ENCODE peak calls at places on chromosomes 7 and 10, in seven cellular contexts. J, M, Y, S, B, K and G are unnamed samples. For H4K20me1, the result is how much of the 10 kb centered on the place peaks cover.

GRCh38 chr10:110490640-110491039 is 7.1 kb upstream of the DUSP5 start:
- DNase-seq in J (no peak), M (no peak), Y (no peak), S (no peak), B (no peak), K (no peak), G (no peak)

GRCh38 chr7:6162331-6162620 is 110.1 kb downstream of the CYTH3 start:
- DNase-seq in J (no peak), M (no peak), Y (no peak), S (no peak), B (no peak), K (no peak), G (peak)

GRCh38 chr7:14196555-14196954 is 207.1 kb upstream of the ETV1 start:
- DNase-seq in J (no peak), M (peak), Y (no peak), S (no peak), B (peak), K (no peak), G (no peak)

GRCh38 chr10:102565793-102566192 is 62.0 kb downstream of the SUFU start:
- DNase-seq in J (no peak), M (no peak), Y (no peak), S (no peak), B (no peak), K (no peak), G (no peak)

GRCh38 chr10:55311823-55312431 is 510.9 kb upstream of the PCDH15 start:
- DNase-seq in J (no peak), M (peak), Y (no peak), S (no peak), B (no peak), K (no peak), G (peak)

GRCh38 chr10:48547061-48547895 is 57.6 kb downstream of the ARHGAP22 start:
- DNase-seq in J (no peak), M (no peak), Y (no peak), S (no peak), B (no peak), K (no peak), G (no peak)

GRCh38 chr10:88545359-88545758 is 37.8 kb downstream of the RNLS start:
- DNase-seq in J (no peak), M (no peak), Y (no peak), S (no peak), B (no peak), K (no peak), G (no peak)

GRCh38 chr7:1829111-1829510 is 159.0 kb downstream of the ELFN1 start:
- DNase-seq in J (no peak), M (no peak), Y (no peak), S (no peak), B (no peak), K (no peak), G (no peak)

GRCh38 chr7:353746-354325 is 63.9 kb downstream of the FOXL3 start:
- DNase-seq in J (no peak), M (no peak), Y (no peak), S (no peak), B (no peak), K (no peak), G (no peak)

GRCh38 chr7:69738396-69738889 is 140.2 kb downstream of the AUTS2 start:
- DNase-seq in J (no peak), M (no peak), Y (peak), S (peak), B (no peak), K (no peak), G (no peak)

GRCh38 chr7:329691-330281 is 39.8 kb downstream of the FOXL3 start:
- DNase-seq in J (no peak), M (no peak), Y (peak), S (no peak), B (no peak), K (no peak), G (no peak)

GRCh38 chr7:23490357-23491131 is 20.3 kb upstream of the IGF2BP3 start:
- DNase-seq in J (no peak), M (peak), Y (no peak), S (peak), B (no peak), K (no peak), G (peak)

GRCh38 chr10:30857803-30858202 is 173.9 kb downstream of the ZNF438 start:
- DNase-seq in J (no peak), M (peak), Y (peak), S (peak), B (peak), K (no peak), G (no peak)

GRCh38 chr10:35336921-35337741 is 822 bp downstream of the CCNY start:
- DNase-seq in J (peak), M (peak), Y (peak), S (no peak), B (no peak), K (no peak), G (peak)

GRCh38 chr10:5589071-5589962 is 64.6 kb downstream of the CALML3 start:
- DNase-seq in J (peak), M (no peak), Y (no peak), S (no peak), B (no peak), K (no peak), G (no peak)

GRCh38 chr10:10967502-10967901 is 50.2 kb upstream of the CELF2 start:
- DNase-seq in J (no peak), M (no peak), Y (no peak), S (no peak), B (no peak), K (no peak), G (no peak)

GRCh38 chr7:130960208-130960988 is 226.4 kb upstream of the KLF14 start:
- DNase-seq in J (peak), M (peak), Y (peak), S (peak), B (peak), K (peak), G (no peak)

GRCh38 chr10:119567978-119568377 is 25.5 kb upstream of the RGS10 start:
- DNase-seq in J (no peak), M (no peak), Y (no peak), S (no peak), B (no peak), K (no peak), G (no peak)

GRCh38 chr7:34928052-34928451 is 109.2 kb downstream of the DPY19L1 start:
- DNase-seq in J (peak), M (peak), Y (peak), S (peak), B (no peak), K (peak), G (peak)

GRCh38 chr7:132618956-132619305 is 42.7 kb upstream of the PLXNA4 start:
- DNase-seq in J (no peak), M (peak), Y (no peak), S (no peak), B (peak), K (no peak), G (no peak)

DNA sequence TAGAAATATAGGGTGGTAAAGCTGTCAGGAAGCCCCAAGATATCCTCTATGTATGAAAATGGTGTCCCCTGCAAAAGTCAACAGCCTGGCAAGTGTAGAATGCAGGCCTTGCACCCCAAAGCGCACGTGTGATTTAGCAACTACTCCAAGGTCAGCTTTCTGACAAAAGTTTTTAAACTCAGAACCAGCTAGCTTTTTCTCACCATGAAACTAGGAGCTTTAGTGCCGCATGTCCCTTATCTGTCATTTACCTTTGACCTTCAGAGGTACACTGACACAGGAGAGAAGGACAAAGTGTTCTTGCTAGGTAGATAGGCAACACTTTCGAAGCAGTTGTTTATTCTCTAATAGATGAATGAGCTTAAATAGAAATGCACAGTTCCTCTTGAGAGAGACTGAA is 70.9 kb downstream of the RBM33 start:
- DNase-seq in J (no peak), M (no peak), Y (no peak), S (no peak), B (no peak), K (no peak), G (no peak)
- H4K20me1 ChIP-seq in J (half or more), M (under half), Y (under half), S (under half), B (under half), K (under half), G (under half)

GRCh38 chr10:79355420-79356010 is 8.2 kb downstream of the PPIF start:
- DNase-seq in J (no peak), M (no peak), Y (no peak), S (no peak), B (no peak), K (no peak), G (no peak)
- H3K4me2 ChIP-seq in J (no peak), M (no peak), Y (no peak), S (no peak), B (no peak), K (no peak), G (no peak)

GRCh38 chr7:80821781-80822180 is 97.1 kb downstream of the SEMA3C start:
- DNase-seq in J (no peak), M (no peak), Y (peak), S (no peak), B (no peak), K (no peak), G (no peak)
- H4K20me1 ChIP-seq in J (under half), M (under half), Y (under half), S (under half), B (under half), K (under half), G (under half)

GRCh38 chr10:72226418-72227027 is 10.4 kb upstream of the ASCC1 start:
- DNase-seq in J (no peak), M (no peak), Y (no peak), S (no peak), B (no peak), K (no peak), G (no peak)
- H3K4me2 ChIP-seq in J (no peak), M (no peak), Y (no peak), S (no peak), B (no peak), K (no peak), G (no peak)

GRCh38 chr10:133086247-133086646 is 1.5 kb upstream of the ADGRA1 start:
- DNase-seq in J (no peak), M (no peak), Y (no peak), S (no peak), B (no peak), K (no peak), G (no peak)
- H4K20me1 ChIP-seq in J (under half), M (under half), Y (under half), S (under half), B (under half), K (under half), G (under half)

GRCh38 chr7:107150375-107151073 is 18.3 kb upstream of the HBP1 start:
- DNase-seq in J (peak), M (peak), Y (peak), S (peak), B (peak), K (peak), G (peak)

GRCh38 chr7:107145072-107145838 is 23.5 kb upstream of the HBP1 start:
- DNase-seq in J (no peak), M (no peak), Y (no peak), S (no peak), B (no peak), K (no peak), G (no peak)

GRCh38 chr7:107148721-107149120 is 20.1 kb upstream of the HBP1 start:
- DNase-seq in J (no peak), M (no peak), Y (no peak), S (no peak), B (no peak), K (no peak), G (no peak)

GRCh38 chr7:107149863-107150262 is 18.9 kb upstream of the HBP1 start:
- DNase-seq in J (no peak), M (no peak), Y (no peak), S (no peak), B (no peak), K (no peak), G (no peak)

DNA sequence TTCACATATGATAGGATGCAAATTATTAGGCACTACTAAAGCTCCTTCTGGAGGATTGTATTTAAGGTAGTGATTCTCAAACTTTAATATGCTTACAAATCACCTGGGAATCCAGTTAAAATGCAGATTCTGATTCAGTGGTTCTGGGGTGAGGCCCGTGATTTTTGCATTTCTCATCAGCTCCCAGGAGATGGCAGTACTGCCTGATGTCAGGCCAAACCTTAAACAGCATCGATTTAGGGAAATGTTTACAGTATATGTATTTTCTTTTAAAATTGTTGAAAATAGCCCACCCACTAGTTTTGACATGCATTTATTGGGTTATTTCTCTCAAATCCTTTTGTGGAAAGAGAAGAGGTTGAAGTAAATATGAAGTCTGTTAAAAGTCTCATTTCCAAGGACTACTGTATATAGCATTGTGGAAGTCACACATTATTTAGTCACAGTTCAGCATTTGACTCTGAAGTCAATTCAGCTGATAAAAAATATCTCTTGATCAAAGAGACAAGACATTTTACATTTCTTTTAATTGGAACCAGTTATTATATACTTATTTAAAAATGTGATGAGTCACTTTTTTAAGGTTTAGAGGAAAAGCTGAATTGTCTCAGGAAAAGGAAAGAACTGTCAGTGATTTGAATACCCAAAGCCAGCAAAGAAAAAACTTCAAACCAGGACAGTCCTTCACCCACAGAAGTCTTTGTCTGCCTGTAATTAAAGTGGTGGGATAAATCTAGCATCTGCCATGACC is 21.2 kb upstream of the HBP1 start:
- DNase-seq in J (peak), M (peak), Y (peak), S (peak), B (peak), K (peak), G (peak)
- H3K4me2 ChIP-seq in J (peak), M (peak), Y (no peak), S (peak), B (no peak), K (peak), G (peak)